ENCODE peak calls at places on chromosomes 12 and 14, in five cellular contexts. T is HEK293T, A is HepG2, V is H1, Y is GM12878. W is an unnamed sample.

GRCh38 chr12:87439990-87440827 is 589.0 kb downstream of the C12orf50 start:
- DNase-seq in Y (no peak), T (no peak), A (no peak), V (no peak), W (no peak)

GRCh38 chr12:51128905-51129304 is 44.0 kb downstream of the TFCP2 start:
- DNase-seq in T (no peak), A (no peak), V (no peak), Y (no peak), W (no peak)

GRCh38 chr12:49636979-49637378 is 13.6 kb downstream of the PRPF40B start:
- DNase-seq in T (peak), V (no peak), Y (no peak), A (peak), W (peak)

GRCh38 chr14:31025335-31026075 is at the start of gene AP4S1:
- DNase-seq in A (peak), T (peak), Y (no peak), V (no peak), W (peak)

GRCh38 chr14:24710403-24711063 is 76.5 kb upstream of the GZMB start:
- DNase-seq in V (no peak), T (peak), A (peak), Y (no peak), W (peak)

GRCh38 chr14:105026033-105026785 is 5.3 kb upstream of the CDCA4 start:
- DNase-seq in T (no peak), Y (peak), A (no peak), V (no peak), W (no peak)

GRCh38 chr12:27975222-27976136 is 2.9 kb upstream of the PTHLH start:
- DNase-seq in A (no peak), T (peak), Y (no peak), V (no peak), W (no peak)

GRCh38 chr14:61080591-61081010 is 99.6 kb downstream of the SLC38A6 start:
- DNase-seq in T (no peak), A (no peak), Y (peak), V (no peak), W (no peak)

GRCh38 chr12:70724444-70724843 is 87.2 kb upstream of the PTPRB start:
- DNase-seq in V (no peak), Y (no peak), T (no peak), A (no peak), W (peak)

GRCh38 chr14:51650721-51651387 is 856 bp upstream of the FRMD6 start:
- DNase-seq in Y (no peak), T (no peak), A (no peak), V (no peak), W (no peak)

GRCh38 chr12:52189376-52190174 is 2.2 kb downstream of the KRT80 start:
- DNase-seq in T (no peak), V (no peak), A (no peak), Y (no peak), W (no peak)

GRCh38 chr12:57898308-57898970 is 42.9 kb upstream of the ATP23 start:
- DNase-seq in V (no peak), Y (peak), A (no peak), T (no peak), W (no peak)

GRCh38 chr12:59088673-59089072 is 168.4 kb upstream of the LRIG3 start:
- DNase-seq in A (no peak), V (no peak), T (no peak), Y (no peak), W (no peak)

GRCh38 chr14:88868558-88869159 is 44.2 kb downstream of the TTC8 start:
- DNase-seq in A (peak), V (no peak), T (no peak), Y (no peak), W (no peak)

GRCh38 chr14:77045570-77045890 is 17.0 kb upstream of the IRF2BPL start:
- DNase-seq in V (no peak), T (no peak), Y (no peak), A (no peak), W (no peak)

GRCh38 chr12:53956914-53957536 is 2.3 kb downstream of the HOXC12 start:
- DNase-seq in T (no peak), V (no peak), Y (no peak), A (no peak), W (no peak)

GRCh38 chr12:102653406-102653805 is 173.0 kb upstream of the IGF1 start:
- DNase-seq in T (no peak), A (no peak), V (no peak), Y (no peak), W (no peak)

GRCh38 chr14:61503167-61503801 is 181.9 kb downstream of the PRKCH start:
- DNase-seq in T (no peak), V (no peak), A (no peak), Y (peak), W (no peak)

GRCh38 chr12:6620137-6620884 is 13.1 kb upstream of the CHD4 start:
- DNase-seq in Y (no peak), A (no peak), T (no peak), V (peak), W (no peak)

GRCh38 chr12:13695781-13696180 is 285.6 kb downstream of the GRIN2B start:
- DNase-seq in V (no peak), A (no peak), T (no peak), Y (no peak), W (no peak)

GRCh38 chr14:92426237-92426636 is 87.3 kb upstream of the RIN3 start:
- DNase-seq in T (no peak), V (no peak), Y (no peak), A (no peak), W (no peak)

GRCh38 chr12:57135939-57136338 is 7.7 kb downstream of the LRP1 start:
- DNase-seq in V (no peak), A (no peak), T (no peak), Y (no peak), W (no peak)

GRCh38 chr12:89707992-89708792 is 446 bp downstream of the ATP2B1 start:
- DNase-seq in A (no peak), T (peak), Y (no peak), V (no peak), W (peak)

GRCh38 chr12:131375972-131376345 is 334.9 kb upstream of the SFSWAP start:
- DNase-seq in A (no peak), V (no peak), Y (no peak), T (no peak), W (no peak)

GRCh38 chr12:52010152-52010622 is 3.4 kb downstream of the TAMALIN start:
- DNase-seq in Y (no peak), T (peak), A (peak), V (peak), W (peak)

GRCh38 chr12:26135010-26135420 is 10.2 kb upstream of the BHLHE41 start:
- DNase-seq in V (no peak), A (no peak), Y (no peak), T (no peak), W (no peak)

GRCh38 chr12:53696655-53697321 is 20.9 kb upstream of the ATP5MC2 start:
- DNase-seq in A (no peak), T (peak), Y (no peak), V (no peak), W (no peak)

GRCh38 chr12:12976366-12976765 is 23.7 kb downstream of the HEBP1 start:
- DNase-seq in V (no peak), A (no peak), Y (no peak), T (no peak), W (no peak)

GRCh38 chr12:127926004-127926403 is 341.0 kb upstream of the TMEM132C start:
- DNase-seq in Y (no peak), A (no peak), T (peak), V (peak), W (peak)

GRCh38 chr12:74646831-74647230 is 109.2 kb downstream of the ATXN7L3B start:
- DNase-seq in A (no peak), Y (no peak), T (peak), V (no peak), W (no peak)

GRCh38 chr12:2396448-2396871 is 343.7 kb downstream of the CACNA1C start:
- DNase-seq in Y (no peak), A (no peak), T (no peak), V (no peak), W (no peak)

GRCh38 chr12:132352896-132353800 is 23.8 kb upstream of the GALNT9 start:
- DNase-seq in A (no peak), Y (no peak), T (no peak), V (no peak), W (no peak)

GRCh38 chr12:20040844-20041243 is 327.5 kb upstream of the PDE3A start:
- DNase-seq in V (no peak), T (no peak), A (no peak), Y (no peak), W (no peak)

GRCh38 chr14:53409974-53410373 is 256.9 kb upstream of the DDHD1 start:
- DNase-seq in T (no peak), A (no peak), Y (no peak), V (no peak), W (no peak)
- TF ChIP-seq SUZ12 in T (no peak), A (no peak), Y (no peak), V (no peak), W (no peak)

DNA sequence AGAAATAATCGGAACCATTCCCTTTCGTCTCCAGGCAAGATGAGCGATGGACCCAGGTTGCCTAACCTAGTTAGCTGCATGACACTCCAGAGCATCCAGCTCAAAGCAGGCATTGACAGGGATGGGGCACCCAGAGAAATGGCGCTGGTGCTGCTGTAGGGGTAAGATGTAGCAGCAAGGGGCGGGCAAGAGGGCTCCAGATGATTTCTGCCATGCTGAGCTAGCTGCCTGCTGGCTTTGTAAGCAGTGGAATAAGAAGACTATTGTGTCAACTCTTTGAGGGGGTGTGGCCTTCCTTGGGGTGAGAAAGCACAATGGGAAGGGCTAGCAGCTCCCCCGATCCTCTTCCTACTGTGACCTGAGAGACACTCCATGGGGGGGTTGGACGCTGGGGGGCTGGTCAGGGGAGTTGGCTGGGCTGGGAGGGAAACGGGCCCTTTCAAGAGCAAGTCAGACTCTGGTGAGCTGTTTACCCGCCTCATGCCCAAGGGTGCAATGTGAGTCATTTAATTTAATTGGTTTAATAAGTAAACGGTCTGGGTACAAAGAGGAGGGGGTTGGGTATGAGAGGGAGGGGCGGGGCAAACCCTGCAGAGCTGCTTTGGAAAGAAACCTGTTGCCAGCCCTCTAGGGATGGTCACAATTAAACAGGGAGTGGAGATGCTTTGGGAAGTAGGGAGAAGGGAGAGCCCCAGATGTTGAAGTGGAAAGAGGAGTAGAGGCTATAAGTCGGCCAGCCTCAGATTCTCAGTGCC is 50.5 kb downstream of the B4GALNT3 start:
- DNase-seq in Y (no peak), T (no peak), V (peak), A (no peak), W (peak)
- TF ChIP-seq SUZ12 in Y (no peak), T (no peak), V (no peak), A (no peak), W (no peak)

DNA sequence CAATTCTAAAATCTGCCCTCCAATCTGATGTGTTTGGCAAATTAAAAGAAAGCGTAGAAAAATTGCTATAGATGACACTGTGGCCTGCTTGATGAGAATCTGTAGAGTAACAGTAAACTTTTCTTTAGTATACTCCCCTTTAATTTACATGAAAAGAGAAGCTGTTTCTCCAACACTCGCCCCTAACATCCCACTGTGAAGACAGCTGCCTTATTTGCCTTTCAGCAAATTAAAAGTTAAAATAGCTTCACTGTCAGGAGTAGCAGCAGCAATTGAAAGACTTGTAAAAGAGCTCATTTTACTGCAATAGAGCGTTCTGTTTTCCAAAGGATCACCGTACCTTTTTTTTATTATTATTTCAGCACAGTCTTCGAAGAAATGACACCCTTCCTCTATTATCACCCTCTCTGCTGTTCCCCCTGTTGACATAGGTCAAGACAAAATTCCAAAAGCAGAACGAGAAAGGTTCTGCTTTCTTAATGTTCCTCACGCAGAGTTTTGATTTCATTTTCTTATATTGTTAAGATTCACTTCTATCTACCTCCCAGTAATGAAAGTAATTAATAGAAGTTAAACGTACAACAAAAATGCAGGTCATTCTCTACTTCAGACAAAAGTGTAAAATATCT is 153.5 kb upstream of the USP15 start:
- DNase-seq in Y (no peak), T (no peak), A (no peak), V (no peak), W (peak)
- TF ChIP-seq SUZ12 in Y (no peak), T (no peak), A (no peak), V (no peak), W (no peak)

DNA sequence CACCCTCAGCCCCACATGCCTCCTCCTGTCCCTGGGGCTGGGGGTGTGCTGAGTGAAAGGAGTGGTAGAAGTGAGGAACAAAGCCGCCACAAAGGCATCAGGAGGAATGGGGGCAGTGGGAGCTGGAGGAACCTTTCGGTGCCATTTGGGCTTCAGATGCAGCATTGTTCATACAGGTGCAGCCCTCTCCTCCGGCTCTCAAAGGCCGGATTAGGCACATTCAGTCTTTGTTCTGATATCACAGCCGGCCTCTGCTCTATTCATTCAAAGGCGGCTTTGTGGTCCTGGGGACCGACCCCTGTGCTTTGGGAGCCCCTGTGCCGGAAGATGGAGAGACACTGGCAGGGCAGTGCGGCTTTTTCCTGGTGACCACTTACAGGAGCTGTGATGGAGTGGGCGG is 53.2 kb downstream of the SMOC1 start:
- DNase-seq in Y (no peak), A (no peak), V (no peak), T (no peak), W (no peak)
- TF ChIP-seq SUZ12 in Y (no peak), A (no peak), V (no peak), T (no peak), W (no peak)

GRCh38 chr14:91352696-91353692 is 64.6 kb downstream of the CCDC88C start:
- DNase-seq in T (no peak), A (no peak), Y (no peak), V (no peak), W (no peak)

GRCh38 chr14:91356218-91356763 is 61.3 kb downstream of the CCDC88C start:
- DNase-seq in T (no peak), V (no peak), A (no peak), Y (no peak), W (no peak)

GRCh38 chr14:91354221-91354916 is 63.3 kb downstream of the CCDC88C start:
- DNase-seq in V (no peak), T (no peak), A (no peak), Y (no peak), W (no peak)

GRCh38 chr14:91357272-91357671 is 60.3 kb downstream of the CCDC88C start:
- DNase-seq in V (no peak), Y (no peak), A (no peak), T (no peak), W (no peak)

DNA sequence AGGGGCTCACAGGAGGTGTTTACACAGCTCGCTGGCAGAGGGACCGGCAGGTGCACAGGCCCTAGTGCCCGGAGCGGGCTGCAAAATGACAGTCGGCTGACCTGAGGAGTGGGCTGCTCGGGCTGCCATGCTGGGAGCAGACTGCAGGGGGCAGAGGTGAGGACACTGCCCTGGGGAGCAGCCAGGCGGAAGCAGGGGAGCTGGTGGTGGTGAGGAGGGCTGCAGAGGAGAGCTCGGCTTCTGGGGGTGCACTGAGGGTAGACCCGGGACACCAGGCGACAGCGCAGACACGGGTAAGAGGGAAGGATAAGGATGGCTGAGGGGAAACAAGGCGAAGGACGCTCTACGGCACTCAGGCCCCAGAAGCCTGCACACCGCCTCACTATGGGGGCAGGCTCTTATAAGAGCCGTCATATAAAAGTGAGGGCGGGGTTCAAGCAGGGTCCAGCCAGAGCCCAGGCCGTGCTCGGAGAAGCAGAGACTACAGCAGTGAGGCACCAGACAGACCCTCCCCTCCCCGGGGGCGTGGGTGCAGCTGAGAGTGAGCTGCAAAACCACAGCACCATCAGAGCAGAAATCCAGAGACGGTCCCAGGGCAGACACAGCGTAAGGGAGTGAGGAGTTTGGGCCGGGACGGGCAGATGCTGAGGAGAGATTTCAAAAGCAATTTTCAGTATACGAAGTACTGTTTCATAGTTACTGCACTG is 62.5 kb downstream of the CCDC88C start:
- DNase-seq in A (no peak), Y (no peak), T (peak), V (peak), W (no peak)
- TF ChIP-seq SUZ12 in A (no peak), Y (no peak), T (no peak), V (no peak), W (no peak)

GRCh38 chr14:34874386-34875030 is 652 bp downstream of the BAZ1A start:
- DNase-seq in Y (no peak), A (peak), T (peak), V (no peak), W (no peak)
- TF ChIP-seq SUZ12 in Y (no peak), A (no peak), T (no peak), V (no peak), W (no peak)

DNA sequence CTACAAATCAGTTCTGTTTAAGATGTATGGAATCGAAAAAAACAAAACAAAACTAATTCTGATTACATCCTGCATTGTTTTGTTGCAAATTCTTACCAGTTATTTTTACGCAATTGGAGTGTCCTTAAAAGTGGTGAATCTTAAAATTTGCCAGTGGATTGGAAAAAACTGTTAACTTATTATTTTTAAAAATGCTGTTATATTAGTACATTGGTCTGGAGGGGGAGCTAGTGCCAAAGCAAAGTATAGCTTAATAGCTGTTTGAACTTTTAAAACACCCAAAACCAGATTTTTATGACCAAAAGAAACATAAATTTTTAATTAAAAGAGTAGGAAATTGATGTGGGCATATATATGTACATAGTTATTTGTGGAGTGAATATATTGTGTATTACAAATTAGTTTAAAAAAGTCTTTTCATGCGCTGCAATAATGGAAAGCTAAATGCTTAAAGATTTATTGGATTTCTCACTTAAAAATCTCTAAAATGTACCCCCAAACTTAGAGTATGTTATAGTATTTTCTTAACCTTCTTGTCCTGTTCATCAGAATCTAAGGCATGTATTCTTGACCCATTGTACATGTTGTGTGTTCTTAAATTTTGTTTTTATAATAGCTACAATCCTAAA is 2.5 kb downstream of the FUT8 start:
- DNase-seq in T (no peak), A (peak), Y (no peak), V (no peak), W (no peak)
- TF ChIP-seq SUZ12 in T (no peak), A (no peak), Y (no peak), V (no peak), W (no peak)

DNA sequence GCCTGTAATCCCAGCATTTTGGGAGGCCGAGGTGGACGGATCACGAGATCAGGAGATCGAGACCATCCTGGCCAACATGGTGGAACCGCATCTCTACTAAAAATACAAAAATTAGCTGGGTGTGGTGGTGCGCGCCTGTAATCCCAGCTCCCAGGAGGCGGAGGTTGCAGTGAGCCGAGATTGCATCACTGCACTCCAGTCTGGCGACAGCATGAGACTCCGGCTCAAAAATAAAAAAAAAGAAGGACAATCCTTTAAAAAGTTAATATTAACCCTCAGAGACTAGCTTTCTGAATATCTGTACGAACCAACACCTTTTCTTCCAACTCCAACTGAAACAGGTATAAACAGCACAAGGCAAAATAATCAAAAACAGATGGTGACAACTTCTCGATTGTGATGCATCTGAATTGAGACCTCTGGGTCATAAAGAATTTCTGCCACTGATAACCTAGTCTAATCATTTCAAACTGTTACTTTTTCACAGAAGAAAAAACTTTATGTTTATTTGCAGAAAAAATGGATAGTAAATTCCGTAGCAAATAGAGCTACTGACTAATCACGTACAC is 27.8 kb downstream of the CLIP1 start:
- DNase-seq in Y (no peak), A (no peak), T (no peak), V (no peak), W (no peak)
- TF ChIP-seq SUZ12 in Y (no peak), A (no peak), T (no peak), V (no peak), W (no peak)